ENCODE peak calls at places on chromosomes 5 and 9, in four cellular contexts. J is stomach, L is GM12892, M is HepG2. D is an unnamed sample.

GRCh38 chr9:93903886-93904648 is 51.1 kb downstream of the BARX1 start:
- DNase-seq in J (no peak), L (no peak), M (no peak), D (no peak)

GRCh38 chr5:139058121-139058520 is 140.0 kb downstream of the SIL1 start:
- DNase-seq in J (no peak), L (no peak), M (no peak), D (no peak)

GRCh38 chr9:88747768-88748167 is 212.8 kb downstream of the NXNL2 start:
- DNase-seq in L (no peak), M (no peak), J (no peak), D (peak)

GRCh38 chr5:169290895-169291294 is 10.0 kb downstream of the SLIT3 start:
- DNase-seq in J (no peak), M (no peak), L (no peak), D (no peak)

GRCh38 chr9:72826954-72827953 is 125.6 kb downstream of the ALDH1A1 start:
- DNase-seq in M (no peak), L (no peak), J (no peak), D (no peak)

GRCh38 chr5:219492-219891 is 1.4 kb downstream of the SDHA start:
- DNase-seq in L (no peak), M (no peak), J (no peak), D (no peak)

GRCh38 chr5:132762246-132763000 is 14.6 kb downstream of the SEPTIN8 start:
- DNase-seq in M (no peak), J (no peak), L (no peak), D (no peak)

GRCh38 chr9:117448066-117448465 is 33.2 kb upstream of the ASTN2 start:
- DNase-seq in M (no peak), J (no peak), L (no peak), D (no peak)

GRCh38 chr5:150272531-150272930 is 17.0 kb downstream of the CAMK2A start:
- DNase-seq in M (peak), L (no peak), J (no peak), D (no peak)

GRCh38 chr5:10678236-10678635 is 82.8 kb downstream of the DAP start:
- DNase-seq in L (no peak), J (no peak), M (no peak), D (no peak)

GRCh38 chr9:109584205-109584604 is 86.1 kb upstream of the PTPN3 start:
- DNase-seq in M (no peak), J (no peak), L (no peak), D (no peak)

GRCh38 chr9:117936185-117936758 is 232.1 kb downstream of the TLR4 start:
- DNase-seq in L (no peak), J (no peak), M (no peak), D (no peak)

GRCh38 chr9:14989811-14990210 is 79.6 kb upstream of the FREM1 start:
- DNase-seq in M (no peak), J (no peak), L (no peak), D (no peak)

GRCh38 chr5:118199801-118200200 is 788.5 kb downstream of the DTWD2 start:
- DNase-seq in J (no peak), L (no peak), M (no peak), D (no peak)

GRCh38 chr5:6722015-6722414 is 8.8 kb downstream of the TENT4A start:
- DNase-seq in L (no peak), M (no peak), J (no peak), D (no peak)

DNA sequence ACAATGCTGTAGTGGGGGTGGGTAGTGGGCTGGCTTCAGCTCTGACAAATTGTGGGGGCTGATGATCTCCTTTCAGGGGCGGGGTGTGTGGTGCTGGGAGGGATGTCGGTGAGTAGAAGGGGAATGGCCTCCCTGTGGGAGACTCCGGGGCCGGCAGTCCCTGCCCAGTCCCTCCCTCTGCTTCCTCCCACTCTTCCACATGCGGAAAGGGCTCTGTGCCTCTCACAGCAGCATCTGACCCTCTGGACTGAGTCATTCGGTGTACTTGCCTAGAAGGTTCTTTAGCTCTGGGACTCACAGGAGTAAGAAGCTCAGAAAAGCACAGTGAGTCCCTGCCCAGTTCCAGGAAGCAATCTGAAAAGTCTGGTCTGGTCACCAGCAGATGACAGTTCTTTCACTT is 14.2 kb downstream of the CD180 start:
- DNase-seq in M (no peak), J (no peak), L (no peak), D (peak)
- TF ChIP-seq POLR2A in M (no peak), J (no peak), L (no peak), D (no peak)

DNA sequence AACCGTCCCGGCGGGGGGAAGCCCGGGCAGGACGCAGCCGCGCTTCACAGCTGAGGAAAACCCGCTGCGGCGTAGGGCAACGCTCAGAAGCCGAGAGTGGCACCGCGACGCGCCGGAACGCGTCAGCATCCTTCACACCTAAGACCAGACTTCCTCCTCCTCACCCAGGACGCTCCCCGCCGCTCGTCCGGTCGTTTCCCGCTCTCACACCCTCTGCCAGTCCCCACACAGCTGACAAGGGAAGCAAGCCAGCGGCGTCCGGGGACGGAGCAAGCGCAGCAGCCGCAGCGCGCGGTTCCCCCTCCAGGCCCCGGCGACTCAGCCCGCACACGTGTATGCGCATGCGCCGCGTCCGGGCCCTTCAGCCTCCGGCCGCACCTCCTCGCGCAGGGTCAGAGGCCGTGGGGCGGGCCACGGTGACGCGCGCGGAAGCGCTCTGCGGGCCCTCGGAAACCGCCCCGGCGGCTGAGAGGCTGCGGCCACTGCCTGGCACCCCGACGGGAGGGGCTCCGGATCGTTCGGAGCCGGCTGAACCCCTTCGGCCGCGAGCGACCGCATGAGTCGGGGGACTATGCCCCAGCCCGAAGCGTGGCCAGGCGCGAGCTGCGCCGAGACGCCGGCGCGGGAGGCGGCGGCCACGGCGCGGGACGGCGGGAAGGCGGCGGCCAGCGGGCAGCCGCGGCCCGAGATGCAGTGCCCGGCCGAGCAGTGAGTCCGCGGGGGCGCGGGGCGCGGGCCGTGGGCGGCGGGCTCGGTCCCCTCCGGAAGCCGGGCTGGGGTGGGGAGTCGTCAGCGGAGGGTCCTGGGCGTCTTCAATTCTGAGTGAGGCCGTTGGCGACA is at the start of gene OTULIN:
- DNase-seq in M (peak), J (peak), L (peak), D (peak)
- TF ChIP-seq POLR2A in M (peak), J (peak), L (peak), D (peak)

GRCh38 chr5:43008369-43009158 is 31.6 kb downstream of the ANXA2R start:
- DNase-seq in L (no peak), M (peak), J (peak), D (peak)
- TF ChIP-seq POLR2A in L (peak), M (peak), J (no peak), D (peak)

GRCh38 chr5:159257629-159258283 is 5.3 kb upstream of the UBLCP1 start:
- DNase-seq in M (peak), J (no peak), L (no peak), D (no peak)

GRCh38 chr5:159262472-159262858 is 625 bp upstream of the UBLCP1 start:
- DNase-seq in M (no peak), J (no peak), L (no peak), D (no peak)

GRCh38 chr5:159258361-159258760 is 4.7 kb upstream of the UBLCP1 start:
- DNase-seq in J (no peak), L (no peak), M (no peak), D (no peak)

GRCh38 chr5:159263569-159263905 is 447 bp downstream of the UBLCP1 start:
- DNase-seq in M (no peak), J (no peak), L (no peak), D (no peak)

DNA sequence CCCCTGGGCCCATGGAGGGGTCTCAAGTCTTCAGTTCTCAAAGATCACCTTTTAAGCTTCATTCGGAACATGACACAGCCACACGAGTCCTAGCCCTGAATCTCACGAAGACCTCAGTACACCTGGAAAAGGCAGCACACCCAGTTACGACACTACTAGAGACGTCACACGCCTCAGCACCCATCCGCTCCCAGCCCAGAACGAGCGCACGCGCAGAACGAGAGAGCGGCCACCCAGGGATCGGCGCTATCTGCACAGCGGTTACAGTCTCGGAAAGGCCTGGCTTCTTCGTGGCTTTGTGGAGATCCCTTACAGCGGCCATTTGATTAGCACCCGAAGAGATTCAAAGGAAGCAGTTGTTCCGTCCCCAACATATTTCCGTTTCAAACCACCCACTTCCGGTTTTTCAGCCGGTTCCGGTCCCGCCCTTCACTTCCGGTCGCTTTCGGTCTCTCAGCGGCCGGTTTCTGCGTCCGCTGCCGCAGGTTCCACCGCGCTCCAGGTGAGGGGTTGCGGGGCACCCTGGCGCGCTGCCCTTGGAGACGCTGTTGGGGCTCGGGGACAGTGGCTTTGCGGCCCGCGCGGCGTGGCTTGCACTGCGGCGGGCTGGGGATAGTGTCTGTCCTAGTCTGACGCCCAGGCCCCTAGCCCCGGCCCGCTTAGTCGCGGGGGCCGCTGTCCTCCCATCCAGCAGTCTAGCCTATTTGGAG is at the start of gene UBLCP1:
- DNase-seq in M (peak), J (peak), L (peak), D (peak)
- TF ChIP-seq POLR2A in M (peak), J (no peak), L (peak), D (peak)

GRCh38 chr9:91192785-91193657 is 168.7 kb downstream of the AUH start:
- DNase-seq in L (no peak), M (peak), J (peak), D (peak)
- TF ChIP-seq POLR2A in L (no peak), M (peak), J (no peak), D (peak)

DNA sequence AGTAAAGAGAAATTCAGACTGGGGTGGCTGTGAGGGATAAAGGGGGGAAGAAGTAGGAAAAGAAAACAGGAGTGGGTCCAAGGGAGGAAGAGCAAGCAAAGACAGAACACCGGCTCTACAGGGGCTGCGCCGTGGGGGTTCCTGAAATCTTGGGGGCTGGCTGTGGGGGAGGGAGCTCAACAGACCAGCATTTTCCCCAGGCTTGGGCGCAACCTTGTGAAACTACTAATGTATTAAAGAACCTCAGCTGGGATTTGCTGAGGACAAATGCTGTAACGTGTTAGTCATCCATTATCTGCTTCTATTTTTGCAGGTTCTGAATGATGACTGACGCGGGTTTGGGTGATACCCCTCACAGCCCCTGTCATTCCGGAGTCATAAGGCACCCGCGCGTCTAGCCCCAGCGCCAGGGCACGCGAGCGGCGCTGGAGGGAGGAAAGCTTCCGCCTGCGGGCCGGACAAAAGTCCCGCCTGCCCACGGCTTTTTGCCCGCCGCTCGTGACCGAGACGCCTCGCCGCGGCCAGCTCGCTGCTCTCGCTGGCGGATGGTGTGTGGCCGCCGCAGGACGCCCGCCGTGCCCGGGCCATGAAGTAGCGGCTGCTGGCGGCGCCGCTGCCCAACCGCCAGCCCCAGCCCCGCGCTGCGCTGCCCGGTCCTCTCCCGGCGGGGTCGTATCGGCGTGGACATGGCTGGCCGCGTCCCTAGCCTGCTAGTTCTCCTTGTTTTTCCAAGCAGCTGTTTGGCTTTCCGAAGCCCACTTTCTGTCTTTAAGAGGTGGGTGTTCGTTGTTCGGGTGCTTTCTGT is 110.6 kb downstream of the PAM start:
- DNase-seq in L (peak), J (peak), M (no peak), D (peak)
- TF ChIP-seq POLR2A in L (peak), J (no peak), M (no peak), D (peak)

DNA sequence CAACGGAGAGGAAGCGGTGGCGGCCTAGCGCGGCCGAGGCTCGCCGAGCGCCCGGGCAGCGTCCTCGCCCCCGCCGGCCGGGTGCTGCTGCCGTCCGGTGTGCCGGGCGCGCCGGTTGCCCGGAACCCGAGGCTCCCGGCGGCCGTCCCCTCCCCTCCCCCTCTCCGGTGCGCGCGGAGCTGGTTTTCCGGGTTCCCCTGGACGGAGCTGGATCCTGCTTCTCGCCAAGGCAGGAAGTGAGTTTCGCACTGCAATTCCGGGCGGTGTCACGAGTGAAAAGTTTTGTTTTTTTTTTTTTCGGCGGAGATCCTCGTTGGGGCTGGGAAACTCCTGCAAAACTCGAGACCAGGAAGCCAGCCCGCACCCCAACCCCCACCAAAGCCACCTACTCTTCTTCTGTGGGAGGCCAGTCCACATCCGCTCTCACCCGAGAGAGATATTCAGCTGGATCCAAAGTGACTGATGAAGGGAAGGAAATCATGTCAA is at the start of gene ERBIN:
- DNase-seq in M (peak), J (peak), L (peak), D (peak)
- TF ChIP-seq POLR2A in M (peak), J (no peak), L (no peak), D (no peak)

DNA sequence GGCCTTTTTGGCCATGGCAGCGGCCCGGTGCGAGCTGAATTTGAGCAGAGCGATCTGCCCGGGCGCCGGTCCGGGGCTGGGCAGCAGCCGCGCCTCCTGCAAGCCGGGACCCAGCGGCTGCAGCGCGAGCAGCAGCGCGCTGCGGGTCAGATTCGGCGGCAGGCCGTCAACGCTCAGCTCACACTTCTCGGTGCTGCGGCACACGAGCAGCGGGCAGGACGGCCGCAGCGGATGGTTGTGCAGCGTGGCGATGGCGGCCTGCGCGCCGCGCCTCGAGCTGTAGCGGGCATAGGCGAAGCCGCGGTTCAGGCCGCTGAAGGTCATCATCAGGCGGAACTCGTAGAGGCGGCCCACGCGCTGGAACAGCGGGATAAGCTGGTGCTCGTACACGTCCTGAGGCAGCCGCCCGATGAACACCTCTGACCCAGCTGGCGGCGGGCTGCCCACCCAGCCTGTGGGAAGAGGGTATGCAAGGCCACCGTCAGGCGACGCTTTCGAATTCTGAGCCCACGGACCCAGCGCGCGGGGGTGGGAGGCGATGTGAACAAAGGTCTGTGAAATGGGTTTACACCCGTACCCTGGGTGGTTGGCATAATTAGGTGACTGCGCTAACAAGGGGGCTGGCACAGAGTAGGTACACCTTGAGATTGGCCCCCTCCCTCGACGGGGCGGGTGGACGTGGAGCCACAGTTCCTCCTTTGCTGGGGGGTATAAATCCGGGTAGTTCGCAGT is 755 bp downstream of the DND1 start:
- DNase-seq in L (no peak), M (no peak), J (no peak), D (no peak)
- TF ChIP-seq POLR2A in L (peak), M (no peak), J (no peak), D (no peak)

D was measured in H54.